ENCODE peak calls at places on chromosome 12, in seven cellular contexts. S is tibial artery, D is bronchial epithelial cell, T is ovary, H is prostate gland, W is HFF-Myc, P is heart right ventricle. O is an unnamed sample.

GRCh38 chr12:9668141-9669018 is 1.1 kb upstream of the CLEC2D start:
- DNase-seq in S (no peak), D (no peak), T (peak; percentile 28), H (no peak), W (no peak), P (no peak), O (no peak)

GRCh38 chr12:124668602-124669001 is 101.2 kb upstream of the NCOR2 start:
- DNase-seq in S (no peak), D (no peak), T (no peak), H (no peak), W (no peak), P (no peak), O (no peak)

GRCh38 chr12:42643881-42644579 is 54.5 kb upstream of the PRICKLE1 start:
- DNase-seq in S (no peak), D (no peak), T (no peak), H (no peak), W (no peak), P (no peak), O (no peak)

GRCh38 chr12:133120385-133121191 is 9.5 kb downstream of the ZNF891 start:
- DNase-seq in S (no peak), D (peak; percentile 4), T (no peak), H (no peak), W (no peak), P (no peak), O (no peak)

GRCh38 chr12:14961466-14962155 is at the start of gene ARHGDIB:
- DNase-seq in S (peak; percentile 42), D (peak; percentile 80), T (no peak), H (peak; percentile 22), W (no peak), P (peak; percentile 40), O (peak; percentile 46)

GRCh38 chr12:49339464-49339861 is 2.5 kb upstream of the C1QL4 start:
- DNase-seq in S (no peak), D (no peak), T (no peak), H (no peak), W (no peak), P (no peak), O (no peak)

GRCh38 chr12:13179159-13180074 is 17.1 kb upstream of the EMP1 start:
- DNase-seq in S (peak; percentile 54), D (peak; percentile 64), T (peak; percentile 22), H (peak; percentile 12), W (no peak), P (no peak), O (peak; percentile 26)

GRCh38 chr12:103503546-103504480 is 8.0 kb upstream of the C12orf42 start:
- DNase-seq in S (no peak), D (peak; percentile 61), T (no peak), H (no peak), W (no peak), P (no peak), O (peak; percentile 48)

GRCh38 chr12:22518067-22518719 is 26.1 kb downstream of the C2CD5 start:
- DNase-seq in S (no peak), D (peak; percentile 90), T (no peak), H (no peak), W (no peak), P (peak; percentile 47), O (no peak)

DNA sequence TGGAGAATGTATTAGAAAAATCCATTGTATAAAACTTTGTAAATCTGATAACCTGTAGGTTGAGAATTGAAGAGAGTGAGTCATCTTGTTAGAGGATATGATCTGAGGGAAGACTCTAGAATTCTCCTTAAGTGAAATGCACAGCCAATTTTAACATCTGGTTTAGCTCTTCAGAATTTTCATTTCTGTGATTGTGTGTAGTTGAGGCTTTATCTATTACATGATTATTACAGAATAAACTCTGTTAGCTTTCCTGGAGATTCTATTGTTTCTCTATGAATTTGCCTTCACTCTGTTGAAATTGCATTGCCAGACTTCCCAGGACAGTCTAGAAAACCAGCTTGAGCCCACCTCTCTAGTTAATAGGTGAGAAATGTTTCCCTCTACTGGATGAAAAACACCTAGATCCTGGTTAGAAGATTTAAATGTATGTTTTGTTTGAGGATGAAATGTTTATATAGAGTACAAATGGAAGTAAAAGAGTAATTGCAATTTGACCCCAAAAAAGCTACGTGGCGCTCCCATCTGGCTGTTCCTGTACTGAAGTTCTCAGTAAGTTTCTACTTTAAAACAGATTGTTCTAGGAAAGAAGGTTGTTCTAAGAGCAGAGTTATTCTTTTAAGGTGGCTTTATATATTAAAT is 2.9 kb downstream of the NUDT4 start:
- DNase-seq in S (no peak), D (peak; percentile 66), T (no peak), H (no peak), W (no peak), P (no peak), O (no peak)
- TF ChIP-seq CTCF in S (no peak), D (no peak), T (no peak), H (peak; percentile 47), W (no peak), P (peak; percentile 15), O (no peak)

GRCh38 chr12:90690120-90690519 is 264.9 kb downstream of the CCER1 start:
- DNase-seq in S (no peak), D (no peak), T (no peak), H (no peak), W (no peak), P (no peak), O (no peak)

GRCh38 chr12:90695415-90695814 is 259.6 kb downstream of the CCER1 start:
- DNase-seq in S (no peak), D (peak; percentile 37), T (no peak), H (no peak), W (no peak), P (no peak), O (no peak)
- TF ChIP-seq CTCF in S (no peak), D (peak; percentile 11), T (no peak), H (no peak), W (peak; percentile 15), P (peak; percentile 35), O (no peak)

DNA sequence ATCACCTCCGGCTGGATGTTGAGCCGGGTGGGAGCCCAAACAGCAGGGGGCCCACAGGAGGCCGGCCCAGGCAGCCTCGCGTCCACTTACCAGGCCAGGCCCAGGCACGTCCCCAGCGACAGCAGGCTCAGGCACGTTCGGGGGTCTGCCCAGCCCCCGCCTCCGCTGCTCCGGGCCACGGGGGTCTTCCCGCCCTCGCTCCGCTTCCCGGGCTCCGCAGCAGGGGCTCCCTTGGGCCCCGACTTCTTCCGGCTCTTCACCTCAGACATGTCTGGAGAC is 216 bp downstream of the IKBIP start:
- DNase-seq in S (peak; percentile 24), D (peak; percentile 55), T (no peak), H (peak; percentile 37), W (no peak), P (no peak), O (no peak)
- TF ChIP-seq CTCF in S (no peak), D (peak; percentile 12), T (no peak), H (no peak), W (no peak), P (no peak), O (no peak)

DNA sequence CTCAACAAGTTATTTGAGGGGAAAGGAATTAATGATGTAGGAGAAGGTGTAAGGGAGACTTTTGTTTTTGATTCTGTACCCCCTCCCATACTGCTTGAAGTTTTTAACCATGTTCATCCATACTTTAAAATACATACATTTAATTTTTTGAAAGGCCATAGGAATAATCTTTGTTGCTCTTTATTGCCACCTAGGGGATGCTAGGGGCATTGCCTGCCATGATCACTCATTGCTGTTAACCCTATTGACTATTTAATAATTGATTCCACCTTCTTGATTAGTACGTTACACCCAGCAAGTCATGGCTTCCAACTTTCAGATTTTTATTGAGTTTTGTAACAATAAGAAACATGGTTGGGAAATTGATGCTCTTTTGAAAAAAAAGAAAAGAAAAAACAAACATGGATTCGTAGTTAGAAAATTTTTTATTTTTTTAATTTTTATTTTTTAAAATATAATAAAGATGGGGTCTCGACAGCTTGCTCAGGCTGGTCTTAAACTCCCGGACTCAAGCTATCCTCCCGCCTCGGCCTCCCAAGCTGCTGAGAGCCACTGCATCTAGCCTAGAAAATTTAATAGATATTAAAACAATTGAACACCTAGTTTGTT is 8.5 kb upstream of the PRKAB1 start:
- DNase-seq in S (no peak), D (peak; percentile 31), T (no peak), H (no peak), W (no peak), P (no peak), O (no peak)
- TF ChIP-seq CTCF in S (peak; percentile 60), D (peak; percentile 72), T (peak; percentile 35), H (peak; percentile 75), W (peak; percentile 81), P (peak; percentile 84), O (peak; percentile 77)

DNA sequence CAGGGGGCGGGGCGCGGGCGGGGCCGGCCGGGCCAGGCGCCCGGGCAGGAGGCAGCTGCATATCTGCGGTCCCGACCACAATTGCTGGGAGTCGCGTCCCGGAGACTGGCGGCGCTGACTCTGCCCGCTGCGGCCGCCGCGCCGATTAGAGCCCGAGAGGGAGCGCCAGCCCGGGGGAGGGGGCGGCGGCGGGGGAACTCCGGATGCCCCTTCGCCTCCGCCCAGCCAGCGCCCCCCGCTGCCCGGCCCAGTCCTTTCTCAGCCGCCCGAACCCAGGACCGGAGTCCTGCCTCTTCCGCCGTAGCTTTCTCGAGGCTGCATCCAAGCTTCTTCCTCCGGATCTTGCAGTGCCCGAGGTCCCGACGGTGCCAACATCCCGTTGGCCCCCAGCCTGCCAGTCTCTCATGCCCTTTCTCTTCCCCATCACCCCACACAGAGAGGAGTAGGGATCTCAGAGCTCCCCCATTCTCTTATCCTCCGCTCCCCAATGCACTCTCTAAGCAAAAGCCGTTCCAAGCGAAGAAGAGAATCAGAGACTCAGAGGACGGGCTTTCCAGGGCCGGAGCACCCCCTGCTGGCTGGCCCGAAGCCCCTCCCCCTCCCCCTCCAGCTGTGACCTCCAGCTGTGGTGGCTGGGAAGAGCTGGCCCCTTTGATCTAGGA is 8.8 kb upstream of the SP7 start:
- DNase-seq in S (peak; percentile 74), D (peak; percentile 56), T (peak; percentile 80), H (peak; percentile 58), W (no peak), P (peak; percentile 82), O (peak; percentile 61)
- TF ChIP-seq CTCF in S (peak; percentile 77), D (peak; percentile 91), T (peak; percentile 74), H (peak; percentile 70), W (peak; percentile 84), P (peak; percentile 81), O (no peak)

GRCh38 chr12:54616933-54617535 is 17.7 kb downstream of the LACRT start:
- DNase-seq in S (no peak), D (no peak), T (no peak), H (no peak), W (no peak), P (no peak), O (no peak)

GRCh38 chr12:54628186-54628846 is 6.4 kb downstream of the LACRT start:
- DNase-seq in S (no peak), D (no peak), T (no peak), H (no peak), W (no peak), P (no peak), O (no peak)

GRCh38 chr12:54624316-54625279 is 10.1 kb downstream of the LACRT start:
- DNase-seq in S (no peak), D (no peak), T (no peak), H (no peak), W (no peak), P (no peak), O (no peak)

GRCh38 chr12:54627304-54627703 is 7.4 kb downstream of the LACRT start:
- DNase-seq in S (no peak), D (no peak), T (no peak), H (no peak), W (no peak), P (no peak), O (no peak)

GRCh38 chr12:54622463-54623183 is 12.1 kb downstream of the LACRT start:
- DNase-seq in S (no peak), D (peak; percentile 42), T (no peak), H (no peak), W (no peak), P (no peak), O (no peak)
- TF ChIP-seq CTCF in S (peak; percentile 7), D (no peak), T (no peak), H (no peak), W (peak; percentile 27), P (no peak), O (no peak)

O was measured in activated B cell treated with CpG ODN at 0.5 μM for 24 hours.